ENCODE peak calls at places on chromosomes 7 and 10, in seven cellular contexts. One of them, this sample, is unnamed. For H4K20me1, the result is how much of the 10 kb centered on the place peaks cover.

GRCh38 chr10:129467346-129468119 is 492 bp downstream of the MGMT start:
- DNase-seq in neural progenitor cell: no peak
- DNase-seq in HCT116: no peak
- DNase-seq in PC-3: no peak
- DNase-seq in MM.1S: no peak
- DNase-seq in hepatocyte: peak
- DNase-seq in GM23338: peak
- DNase-seq in this sample: peak

GRCh38 chr10:75746356-75746755 is 314.9 kb downstream of the LRMDA start:
- DNase-seq in PC-3: no peak
- DNase-seq in neural progenitor cell: no peak
- DNase-seq in GM23338: no peak
- DNase-seq in hepatocyte: no peak
- DNase-seq in HCT116: no peak
- DNase-seq in MM.1S: no peak
- DNase-seq in this sample: no peak

GRCh38 chr10:78443900-78444571 is 410.4 kb downstream of the RPS24 start:
- DNase-seq in neural progenitor cell: no peak
- DNase-seq in HCT116: no peak
- DNase-seq in hepatocyte: no peak
- DNase-seq in MM.1S: no peak
- DNase-seq in PC-3: no peak
- DNase-seq in GM23338: no peak
- DNase-seq in this sample: no peak

GRCh38 chr10:117246997-117247667 is 6.2 kb downstream of the SLC18A2 start:
- DNase-seq in PC-3: no peak
- DNase-seq in MM.1S: no peak
- DNase-seq in hepatocyte: no peak
- DNase-seq in GM23338: no peak
- DNase-seq in neural progenitor cell: no peak
- DNase-seq in HCT116: no peak
- DNase-seq in this sample: peak

GRCh38 chr7:116138202-116138801 is 72.0 kb upstream of the TES start:
- DNase-seq in neural progenitor cell: peak
- DNase-seq in PC-3: peak
- DNase-seq in HCT116: peak
- DNase-seq in MM.1S: peak
- DNase-seq in GM23338: peak
- DNase-seq in hepatocyte: peak
- DNase-seq in this sample: peak

GRCh38 chr10:119131512-119132240 is 27.8 kb downstream of the DENND10 start:
- DNase-seq in PC-3: no peak
- DNase-seq in hepatocyte: no peak
- DNase-seq in neural progenitor cell: no peak
- DNase-seq in GM23338: no peak
- DNase-seq in MM.1S: peak
- DNase-seq in HCT116: no peak
- DNase-seq in this sample: peak

GRCh38 chr10:115981056-115981455 is 291.9 kb downstream of the GFRA1 start:
- DNase-seq in neural progenitor cell: peak
- DNase-seq in hepatocyte: no peak
- DNase-seq in HCT116: no peak
- DNase-seq in PC-3: no peak
- DNase-seq in MM.1S: no peak
- DNase-seq in GM23338: no peak
- DNase-seq in this sample: peak

GRCh38 chr10:69800109-69800508 is 1.6 kb upstream of the COL13A1 start:
- DNase-seq in PC-3: peak
- DNase-seq in neural progenitor cell: peak
- DNase-seq in HCT116: peak
- DNase-seq in MM.1S: peak
- DNase-seq in hepatocyte: peak
- DNase-seq in GM23338: peak
- DNase-seq in this sample: peak

GRCh38 chr10:121310151-121310711 is 288.0 kb downstream of the FGFR2 start:
- DNase-seq in HCT116: no peak
- DNase-seq in PC-3: no peak
- DNase-seq in neural progenitor cell: peak
- DNase-seq in hepatocyte: no peak
- DNase-seq in MM.1S: peak
- DNase-seq in GM23338: peak
- DNase-seq in this sample: no peak

GRCh38 chr10:108578258-108578657 is 1345.1 kb downstream of the XPNPEP1 start:
- DNase-seq in hepatocyte: no peak
- DNase-seq in HCT116: no peak
- DNase-seq in PC-3: no peak
- DNase-seq in neural progenitor cell: no peak
- DNase-seq in GM23338: no peak
- DNase-seq in MM.1S: no peak
- DNase-seq in this sample: no peak

GRCh38 chr10:5666324-5667220 is at the start of gene ASB13:
- DNase-seq in neural progenitor cell: peak
- DNase-seq in hepatocyte: peak
- DNase-seq in PC-3: peak
- DNase-seq in GM23338: peak
- DNase-seq in MM.1S: peak
- DNase-seq in HCT116: peak
- DNase-seq in this sample: peak

GRCh38 chr7:23353172-23353571 is 54.0 kb downstream of the MALSU1 start:
- DNase-seq in neural progenitor cell: peak
- DNase-seq in GM23338: no peak
- DNase-seq in hepatocyte: no peak
- DNase-seq in PC-3: no peak
- DNase-seq in MM.1S: peak
- DNase-seq in HCT116: no peak
- DNase-seq in this sample: no peak

GRCh38 chr7:22782616-22783232 is 39.9 kb downstream of the TOMM7 start:
- DNase-seq in hepatocyte: peak
- DNase-seq in MM.1S: peak
- DNase-seq in HCT116: peak
- DNase-seq in GM23338: peak
- DNase-seq in neural progenitor cell: peak
- DNase-seq in PC-3: peak
- DNase-seq in this sample: peak

GRCh38 chr10:51321968-51322367 is 247.7 kb downstream of the PRKG1 start:
- DNase-seq in HCT116: no peak
- DNase-seq in GM23338: no peak
- DNase-seq in PC-3: no peak
- DNase-seq in MM.1S: no peak
- DNase-seq in neural progenitor cell: no peak
- DNase-seq in hepatocyte: no peak
- DNase-seq in this sample: peak

GRCh38 chr10:75764974-75765551 is 333.6 kb downstream of the LRMDA start:
- DNase-seq in PC-3: no peak
- DNase-seq in GM23338: no peak
- DNase-seq in HCT116: no peak
- DNase-seq in MM.1S: no peak
- DNase-seq in neural progenitor cell: peak
- DNase-seq in hepatocyte: no peak
- DNase-seq in this sample: no peak

GRCh38 chr7:44061645-44062179 is 3.7 kb downstream of the PGAM2 start:
- DNase-seq in HCT116: no peak
- DNase-seq in MM.1S: no peak
- DNase-seq in GM23338: no peak
- DNase-seq in neural progenitor cell: no peak
- DNase-seq in hepatocyte: no peak
- DNase-seq in PC-3: no peak
- DNase-seq in this sample: no peak

GRCh38 chr7:95631545-95631944 is 35.2 kb upstream of the PDK4 start:
- DNase-seq in HCT116: no peak
- DNase-seq in PC-3: peak
- DNase-seq in neural progenitor cell: no peak
- DNase-seq in hepatocyte: no peak
- DNase-seq in MM.1S: no peak
- DNase-seq in GM23338: no peak
- DNase-seq in this sample: no peak

GRCh38 chr7:99357701-99358490 is 16.6 kb upstream of the ARPC1B start:
- DNase-seq in hepatocyte: no peak
- DNase-seq in MM.1S: no peak
- DNase-seq in PC-3: no peak
- DNase-seq in HCT116: no peak
- DNase-seq in GM23338: no peak
- DNase-seq in neural progenitor cell: no peak
- DNase-seq in this sample: no peak

GRCh38 chr7:69757990-69758430 is 159.7 kb downstream of the AUTS2 start:
- DNase-seq in GM23338: no peak
- DNase-seq in hepatocyte: no peak
- DNase-seq in HCT116: no peak
- DNase-seq in neural progenitor cell: no peak
- DNase-seq in MM.1S: no peak
- DNase-seq in PC-3: no peak
- DNase-seq in this sample: peak

GRCh38 chr10:49226594-49226993 is 38.4 kb upstream of the TMEM273 start:
- DNase-seq in HCT116: no peak
- DNase-seq in hepatocyte: no peak
- DNase-seq in GM23338: no peak
- DNase-seq in MM.1S: no peak
- DNase-seq in PC-3: no peak
- DNase-seq in neural progenitor cell: no peak
- DNase-seq in this sample: no peak

GRCh38 chr10:70090951-70091350 is 38.3 kb downstream of the MACROH2A2 start:
- DNase-seq in MM.1S: no peak
- DNase-seq in hepatocyte: peak
- DNase-seq in PC-3: no peak
- DNase-seq in HCT116: no peak
- DNase-seq in neural progenitor cell: no peak
- DNase-seq in GM23338: no peak
- DNase-seq in this sample: no peak

GRCh38 chr10:21363753-21364104 is 161.8 kb downstream of the SKIDA1 start:
- DNase-seq in PC-3: peak
- DNase-seq in neural progenitor cell: no peak
- DNase-seq in hepatocyte: no peak
- DNase-seq in MM.1S: no peak
- DNase-seq in GM23338: no peak
- DNase-seq in HCT116: no peak
- DNase-seq in this sample: no peak

GRCh38 chr7:35267372-35267771 is 13.5 kb upstream of the TBX20 start:
- DNase-seq in MM.1S: no peak
- DNase-seq in PC-3: no peak
- DNase-seq in GM23338: no peak
- DNase-seq in hepatocyte: no peak
- DNase-seq in neural progenitor cell: no peak
- DNase-seq in HCT116: no peak
- DNase-seq in this sample: no peak

GRCh38 chr10:118594392-118595063 is 920 bp downstream of the PRLHR start:
- DNase-seq in MM.1S: no peak
- DNase-seq in GM23338: peak
- DNase-seq in PC-3: no peak
- DNase-seq in neural progenitor cell: peak
- DNase-seq in HCT116: no peak
- DNase-seq in hepatocyte: peak
- DNase-seq in this sample: peak

GRCh38 chr7:81075150-81075549 is 156.3 kb upstream of the SEMA3C start:
- DNase-seq in hepatocyte: no peak
- DNase-seq in GM23338: no peak
- DNase-seq in PC-3: peak
- DNase-seq in neural progenitor cell: no peak
- DNase-seq in HCT116: peak
- DNase-seq in MM.1S: no peak
- DNase-seq in this sample: peak

DNA sequence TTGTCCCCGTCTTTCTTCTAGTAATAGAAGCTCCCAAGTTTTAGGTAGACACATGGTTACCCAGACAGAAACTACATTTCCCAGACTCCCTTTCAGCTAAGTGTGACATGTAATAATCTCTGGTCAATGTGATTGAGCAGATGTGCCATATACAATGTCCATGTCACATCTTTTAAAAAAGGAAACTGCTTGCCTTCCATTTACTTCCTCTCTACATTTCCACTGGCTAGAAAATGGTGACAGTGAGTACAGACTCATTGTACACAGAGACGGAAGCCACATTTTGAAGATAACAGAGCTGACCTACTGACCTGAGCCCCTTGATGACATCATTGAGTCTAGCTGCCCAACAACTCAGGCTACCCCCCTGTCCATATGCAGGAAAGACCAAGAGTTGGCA is 21.3 kb downstream of the ZC3HAV1 start:
- DNase-seq in PC-3: no peak
- DNase-seq in GM23338: no peak
- DNase-seq in neural progenitor cell: no peak
- DNase-seq in hepatocyte: no peak
- DNase-seq in MM.1S: no peak
- DNase-seq in HCT116: no peak
- DNase-seq in this sample: no peak
- H4K20me1 ChIP-seq in PC-3: under half
- H4K20me1 ChIP-seq in GM23338: under half
- H4K20me1 ChIP-seq in neural progenitor cell: under half
- H4K20me1 ChIP-seq in hepatocyte: under half
- H4K20me1 ChIP-seq in MM.1S: under half
- H4K20me1 ChIP-seq in HCT116: under half
- H4K20me1 ChIP-seq in this sample: under half

GRCh38 chr7:4726051-4726450 is 44.0 kb downstream of the FOXK1 start:
- DNase-seq in MM.1S: no peak
- DNase-seq in neural progenitor cell: no peak
- DNase-seq in HCT116: no peak
- DNase-seq in hepatocyte: no peak
- DNase-seq in PC-3: no peak
- DNase-seq in GM23338: no peak
- DNase-seq in this sample: peak
- TF ChIP-seq EZH2phosphoT487 in MM.1S: no peak
- TF ChIP-seq EZH2phosphoT487 in neural progenitor cell: no peak
- TF ChIP-seq EZH2phosphoT487 in HCT116: no peak
- TF ChIP-seq EZH2phosphoT487 in hepatocyte: no peak
- TF ChIP-seq EZH2phosphoT487 in PC-3: no peak
- TF ChIP-seq EZH2phosphoT487 in GM23338: no peak
- TF ChIP-seq EZH2phosphoT487 in this sample: no peak

GRCh38 chr10:100749309-100750217 is 4.2 kb downstream of the PAX2 start:
- DNase-seq in hepatocyte: no peak
- DNase-seq in MM.1S: no peak
- DNase-seq in PC-3: no peak
- DNase-seq in neural progenitor cell: peak
- DNase-seq in HCT116: no peak
- DNase-seq in GM23338: peak
- DNase-seq in this sample: no peak
- TF ChIP-seq EZH2 in hepatocyte: peak
- TF ChIP-seq EZH2 in MM.1S: no peak
- TF ChIP-seq EZH2 in PC-3: no peak
- TF ChIP-seq EZH2 in neural progenitor cell: peak
- TF ChIP-seq EZH2 in HCT116: no peak
- TF ChIP-seq EZH2 in GM23338: peak
- TF ChIP-seq EZH2 in this sample: peak

GRCh38 chr7:1952169-1952760 is 280.5 kb downstream of the MAD1L1 start:
- DNase-seq in HCT116: no peak
- DNase-seq in PC-3: no peak
- DNase-seq in MM.1S: no peak
- DNase-seq in neural progenitor cell: no peak
- DNase-seq in hepatocyte: no peak
- DNase-seq in GM23338: no peak
- DNase-seq in this sample: no peak

GRCh38 chr7:1952781-1953180 is 280.0 kb downstream of the MAD1L1 start:
- DNase-seq in PC-3: no peak
- DNase-seq in GM23338: no peak
- DNase-seq in HCT116: no peak
- DNase-seq in hepatocyte: no peak
- DNase-seq in neural progenitor cell: no peak
- DNase-seq in MM.1S: no peak
- DNase-seq in this sample: no peak

GRCh38 chr7:1950066-1950622 is 280.1 kb downstream of the ELFN1 start:
- DNase-seq in hepatocyte: no peak
- DNase-seq in neural progenitor cell: no peak
- DNase-seq in GM23338: no peak
- DNase-seq in HCT116: no peak
- DNase-seq in PC-3: no peak
- DNase-seq in MM.1S: no peak
- DNase-seq in this sample: no peak

GRCh38 chr7:1950623-1951523 is 280.8 kb downstream of the ELFN1 start:
- DNase-seq in GM23338: no peak
- DNase-seq in HCT116: no peak
- DNase-seq in MM.1S: no peak
- DNase-seq in hepatocyte: no peak
- DNase-seq in neural progenitor cell: no peak
- DNase-seq in PC-3: no peak
- DNase-seq in this sample: no peak

GRCh38 chr7:1951600-1951999 is 281.1 kb downstream of the MAD1L1 start:
- DNase-seq in neural progenitor cell: no peak
- DNase-seq in GM23338: no peak
- DNase-seq in hepatocyte: no peak
- DNase-seq in MM.1S: no peak
- DNase-seq in PC-3: no peak
- DNase-seq in HCT116: no peak
- DNase-seq in this sample: no peak
- H4K20me1 ChIP-seq in neural progenitor cell: under half
- H4K20me1 ChIP-seq in GM23338: under half
- H4K20me1 ChIP-seq in hepatocyte: under half
- H4K20me1 ChIP-seq in MM.1S: under half
- H4K20me1 ChIP-seq in PC-3: under half
- H4K20me1 ChIP-seq in HCT116: under half
- H4K20me1 ChIP-seq in this sample: under half

This sample was measured in GM23248.